ENCODE peak calls at places on chromosomes 11 and 22, in four cellular contexts. One of them, this sample, is unnamed.

GRCh38 chr11:26227311-26227710 is 104.6 kb upstream of the ANO3 start:
- DNase-seq in HepG2: peak
- DNase-seq in SK-N-SH: peak
- DNase-seq in K562: no peak
- DNase-seq in this sample: no peak

GRCh38 chr11:65262775-65263174 is 1.0 kb downstream of the POLA2 start:
- DNase-seq in HepG2: no peak
- DNase-seq in SK-N-SH: peak
- DNase-seq in K562: peak
- DNase-seq in this sample: no peak

GRCh38 chr11:126335463-126335760 is 20.1 kb upstream of the ST3GAL4 start:
- DNase-seq in HepG2: no peak
- DNase-seq in SK-N-SH: no peak
- DNase-seq in K562: no peak
- DNase-seq in this sample: no peak

GRCh38 chr22:42138122-42138770 is 7.6 kb upstream of the CYP2D6 start:
- DNase-seq in HepG2: no peak
- DNase-seq in SK-N-SH: no peak
- DNase-seq in K562: no peak
- DNase-seq in this sample: no peak

GRCh38 chr11:69114811-69115523 is 40.8 kb upstream of the SMIM38 start:
- DNase-seq in HepG2: no peak
- DNase-seq in SK-N-SH: no peak
- DNase-seq in K562: no peak
- DNase-seq in this sample: no peak

GRCh38 chr11:34809191-34810106 is 106.7 kb downstream of the APIP start:
- DNase-seq in HepG2: no peak
- DNase-seq in SK-N-SH: no peak
- DNase-seq in K562: peak
- DNase-seq in this sample: no peak

GRCh38 chr11:20116825-20117224 is 43.5 kb downstream of the DBX1 start:
- DNase-seq in HepG2: no peak
- DNase-seq in SK-N-SH: peak
- DNase-seq in K562: no peak
- DNase-seq in this sample: no peak

GRCh38 chr11:117712530-117712929 is 84.5 kb downstream of the DSCAML1 start:
- DNase-seq in HepG2: no peak
- DNase-seq in SK-N-SH: no peak
- DNase-seq in K562: no peak
- DNase-seq in this sample: no peak

GRCh38 chr11:84829162-84829561 is 798.0 kb downstream of the DLG2 start:
- DNase-seq in HepG2: no peak
- DNase-seq in SK-N-SH: no peak
- DNase-seq in K562: no peak
- DNase-seq in this sample: no peak

GRCh38 chr22:19358703-19359553 is 67.4 kb upstream of the CLTCL1 start:
- DNase-seq in HepG2: no peak
- DNase-seq in SK-N-SH: no peak
- DNase-seq in K562: no peak
- DNase-seq in this sample: no peak

GRCh38 chr11:71144010-71144409 is 108.4 kb downstream of the SHANK2 start:
- DNase-seq in HepG2: no peak
- DNase-seq in SK-N-SH: no peak
- DNase-seq in K562: peak
- DNase-seq in this sample: no peak

GRCh38 chr11:57567512-57568329 is at the start of gene UBE2L6:
- DNase-seq in HepG2: no peak
- DNase-seq in SK-N-SH: peak
- DNase-seq in K562: peak
- DNase-seq in this sample: no peak

GRCh38 chr11:86980397-86980796 is 25.2 kb upstream of the FZD4 start:
- DNase-seq in HepG2: no peak
- DNase-seq in SK-N-SH: no peak
- DNase-seq in K562: no peak
- DNase-seq in this sample: no peak

GRCh38 chr11:127825185-127825584 is 762.2 kb downstream of the ETS1 start:
- DNase-seq in HepG2: no peak
- DNase-seq in SK-N-SH: no peak
- DNase-seq in K562: no peak
- DNase-seq in this sample: no peak

GRCh38 chr11:123451183-123451907 is 21.3 kb downstream of the GRAMD1B start:
- DNase-seq in HepG2: no peak
- DNase-seq in SK-N-SH: no peak
- DNase-seq in K562: no peak
- DNase-seq in this sample: no peak

GRCh38 chr11:68148071-68148805 is 27.1 kb upstream of the CHKA start:
- DNase-seq in HepG2: no peak
- DNase-seq in SK-N-SH: no peak
- DNase-seq in K562: no peak
- DNase-seq in this sample: no peak

GRCh38 chr11:134625151-134625550 is 213.1 kb upstream of the B3GAT1 start:
- DNase-seq in HepG2: no peak
- DNase-seq in SK-N-SH: no peak
- DNase-seq in K562: no peak
- DNase-seq in this sample: no peak

GRCh38 chr11:93659841-93660240 is 1.6 kb upstream of the CEP295 start:
- DNase-seq in HepG2: no peak
- DNase-seq in SK-N-SH: no peak
- DNase-seq in K562: no peak
- DNase-seq in this sample: no peak

GRCh38 chr11:93668171-93668570 is 6.7 kb downstream of the CEP295 start:
- DNase-seq in HepG2: no peak
- DNase-seq in SK-N-SH: no peak
- DNase-seq in K562: no peak
- DNase-seq in this sample: no peak

GRCh38 chr11:93659216-93659615 is 2.3 kb upstream of the CEP295 start:
- DNase-seq in HepG2: no peak
- DNase-seq in SK-N-SH: no peak
- DNase-seq in K562: no peak
- DNase-seq in this sample: no peak

GRCh38 chr11:93662177-93662575 is 694 bp downstream of the CEP295 start:
- DNase-seq in HepG2: no peak
- DNase-seq in SK-N-SH: no peak
- DNase-seq in K562: no peak
- DNase-seq in this sample: no peak

DNA sequence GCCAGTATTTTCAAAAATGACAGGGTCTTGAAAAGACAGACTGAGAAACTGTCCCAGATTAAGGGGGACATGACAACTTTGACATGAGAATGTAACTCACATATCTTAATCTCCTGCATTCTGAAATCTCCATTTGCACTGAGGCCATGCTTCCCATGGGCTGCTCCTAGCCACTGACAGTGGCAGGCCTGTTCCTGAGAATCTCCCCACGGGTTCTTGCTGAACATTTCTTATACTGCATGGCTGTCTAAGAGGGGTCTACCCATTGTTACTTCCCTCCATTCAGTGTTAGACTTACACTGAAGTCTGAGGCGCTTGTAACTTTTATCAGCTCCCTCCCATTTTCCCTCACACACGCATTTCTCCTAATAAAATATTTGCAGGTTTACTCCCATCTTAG is 1.5 kb downstream of the CEP295 start:
- DNase-seq in HepG2: no peak
- DNase-seq in SK-N-SH: no peak
- DNase-seq in K562: peak
- DNase-seq in this sample: no peak
- H3K4me3 ChIP-seq in HepG2: no peak
- H3K4me3 ChIP-seq in SK-N-SH: peak
- H3K4me3 ChIP-seq in K562: peak
- H3K4me3 ChIP-seq in this sample: peak

GRCh38 chr11:75423721-75424120 is 9.3 kb downstream of the KLHL35 start:
- DNase-seq in HepG2: no peak
- DNase-seq in SK-N-SH: no peak
- DNase-seq in K562: no peak
- DNase-seq in this sample: no peak

GRCh38 chr11:75427181-75427580 is 5.8 kb downstream of the KLHL35 start:
- DNase-seq in HepG2: no peak
- DNase-seq in SK-N-SH: no peak
- DNase-seq in K562: no peak
- DNase-seq in this sample: no peak

GRCh38 chr11:75424396-75424795 is 8.6 kb downstream of the KLHL35 start:
- DNase-seq in HepG2: no peak
- DNase-seq in SK-N-SH: no peak
- DNase-seq in K562: no peak
- DNase-seq in this sample: no peak

GRCh38 chr11:75426720-75427086 is 6.3 kb downstream of the KLHL35 start:
- DNase-seq in HepG2: no peak
- DNase-seq in SK-N-SH: no peak
- DNase-seq in K562: no peak
- DNase-seq in this sample: no peak

DNA sequence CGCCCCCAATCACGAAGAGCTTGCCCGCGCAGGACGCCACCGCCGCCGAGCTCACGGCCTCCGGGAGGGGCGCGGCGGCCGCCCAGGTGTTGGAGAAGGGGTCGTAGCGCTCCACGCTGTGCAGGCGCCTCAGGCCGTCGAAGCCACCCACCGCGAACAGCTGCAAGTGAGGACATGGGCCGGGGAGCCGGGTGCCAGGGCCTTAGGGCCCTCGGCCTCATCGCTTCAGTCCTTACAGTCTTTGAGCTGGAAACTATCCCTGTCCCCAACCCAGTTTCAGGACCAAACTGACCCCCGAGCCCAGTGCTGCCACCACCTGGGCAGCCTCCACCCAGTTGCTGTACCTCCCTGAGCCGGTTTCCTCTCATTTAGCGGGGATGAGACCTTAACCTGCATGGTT is 7.6 kb downstream of the KLHL35 start:
- DNase-seq in HepG2: no peak
- DNase-seq in SK-N-SH: peak
- DNase-seq in K562: peak
- DNase-seq in this sample: no peak
- TF ChIP-seq ZBTB33 in HepG2: peak
- TF ChIP-seq ZBTB33 in SK-N-SH: no peak
- TF ChIP-seq ZBTB33 in K562: peak
- TF ChIP-seq ZBTB33 in this sample: no peak

DNA sequence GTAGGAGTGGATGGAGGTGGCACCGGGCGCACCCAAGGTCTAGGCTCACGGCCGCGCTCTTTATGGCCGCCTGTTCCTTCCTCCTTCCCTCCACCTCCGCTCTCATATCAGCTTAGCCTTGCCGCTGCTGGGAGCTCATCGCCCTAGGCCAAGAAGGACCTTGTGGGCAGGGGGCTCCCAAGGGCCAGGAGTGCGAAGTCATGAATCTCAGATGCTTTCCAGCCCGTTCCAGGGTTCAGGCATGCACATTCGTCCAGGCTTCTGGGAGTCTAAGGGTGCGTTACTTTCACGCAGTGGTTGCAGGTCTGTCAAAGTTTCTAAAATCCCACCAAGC is 4.1 kb upstream of the GALR3 start:
- DNase-seq in HepG2: no peak
- DNase-seq in SK-N-SH: no peak
- DNase-seq in K562: no peak
- DNase-seq in this sample: no peak
- H3K4me3 ChIP-seq in HepG2: no peak
- H3K4me3 ChIP-seq in SK-N-SH: no peak
- H3K4me3 ChIP-seq in K562: no peak
- H3K4me3 ChIP-seq in this sample: no peak

GRCh38 chr22:37716708-37717107 is 19.9 kb downstream of the TRIOBP start:
- DNase-seq in HepG2: no peak
- DNase-seq in SK-N-SH: no peak
- DNase-seq in K562: no peak
- DNase-seq in this sample: no peak
- TF ChIP-seq ZBTB33 in HepG2: no peak
- TF ChIP-seq ZBTB33 in SK-N-SH: no peak
- TF ChIP-seq ZBTB33 in K562: no peak
- TF ChIP-seq ZBTB33 in this sample: no peak

This sample was measured in HCT116.